ENCODE peak calls at places on chromosomes 13 and 19, in six cellular contexts. One of them, this sample, is unnamed.
A peak's percentile ranks its signal among the peaks of the same experiment; 100 is the strongest.

GRCh38 chr19:52336976-52337375 is 933 bp downstream of the ZNF610 start:
- DNase-seq in lung: no peak
- DNase-seq in neural crest cell: no peak
- DNase-seq in AML-193: peak; percentile 8
- DNase-seq in CD4-positive, alpha-beta memory T cell: no peak
- DNase-seq in stimulated activated CD4-positive, alpha-beta T cell treated with anti-CD3 and anti-CD28 coated beads, Interleukin-15, amount 100 ng/mL, for 1 hour: no peak
- DNase-seq in this sample: no peak

GRCh38 chr13:30404207-30404606 is 18.1 kb upstream of the UBE2L5 start:
- DNase-seq in lung: no peak
- DNase-seq in neural crest cell: no peak
- DNase-seq in AML-193: no peak
- DNase-seq in CD4-positive, alpha-beta memory T cell: no peak
- DNase-seq in stimulated activated CD4-positive, alpha-beta T cell treated with anti-CD3 and anti-CD28 coated beads, Interleukin-15, amount 100 ng/mL, for 1 hour: no peak
- DNase-seq in this sample: no peak

GRCh38 chr19:32252333-32252669 is 93.1 kb upstream of the ZNF507 start:
- DNase-seq in lung: no peak
- DNase-seq in neural crest cell: no peak
- DNase-seq in AML-193: no peak
- DNase-seq in CD4-positive, alpha-beta memory T cell: no peak
- DNase-seq in stimulated activated CD4-positive, alpha-beta T cell treated with anti-CD3 and anti-CD28 coated beads, Interleukin-15, amount 100 ng/mL, for 1 hour: no peak
- DNase-seq in this sample: no peak

GRCh38 chr13:30581582-30581981 is 36.1 kb upstream of the USPL1 start:
- DNase-seq in lung: no peak
- DNase-seq in neural crest cell: no peak
- DNase-seq in AML-193: peak; percentile 35
- DNase-seq in CD4-positive, alpha-beta memory T cell: peak; percentile 21
- DNase-seq in stimulated activated CD4-positive, alpha-beta T cell treated with anti-CD3 and anti-CD28 coated beads, Interleukin-15, amount 100 ng/mL, for 1 hour: no peak
- DNase-seq in this sample: peak; percentile 54

GRCh38 chr19:5960005-5961001 is 17.6 kb downstream of the RANBP3 start:
- DNase-seq in lung: no peak
- DNase-seq in neural crest cell: no peak
- DNase-seq in AML-193: no peak
- DNase-seq in CD4-positive, alpha-beta memory T cell: no peak
- DNase-seq in stimulated activated CD4-positive, alpha-beta T cell treated with anti-CD3 and anti-CD28 coated beads, Interleukin-15, amount 100 ng/mL, for 1 hour: no peak
- DNase-seq in this sample: no peak

GRCh38 chr13:102599451-102600012 is 2.7 kb downstream of the TPP2 start:
- DNase-seq in lung: no peak
- DNase-seq in neural crest cell: no peak
- DNase-seq in AML-193: peak; percentile 14
- DNase-seq in CD4-positive, alpha-beta memory T cell: no peak
- DNase-seq in stimulated activated CD4-positive, alpha-beta T cell treated with anti-CD3 and anti-CD28 coated beads, Interleukin-15, amount 100 ng/mL, for 1 hour: no peak
- DNase-seq in this sample: peak; percentile 65

GRCh38 chr19:49838816-49839588 is 12.0 kb upstream of the PTOV1 start:
- DNase-seq in lung: no peak
- DNase-seq in neural crest cell: no peak
- DNase-seq in AML-193: no peak
- DNase-seq in CD4-positive, alpha-beta memory T cell: no peak
- DNase-seq in stimulated activated CD4-positive, alpha-beta T cell treated with anti-CD3 and anti-CD28 coated beads, Interleukin-15, amount 100 ng/mL, for 1 hour: no peak
- DNase-seq in this sample: no peak

GRCh38 chr13:77595166-77595810 is 59.8 kb downstream of the SCEL start:
- DNase-seq in lung: no peak
- DNase-seq in neural crest cell: no peak
- DNase-seq in AML-193: no peak
- DNase-seq in CD4-positive, alpha-beta memory T cell: no peak
- DNase-seq in stimulated activated CD4-positive, alpha-beta T cell treated with anti-CD3 and anti-CD28 coated beads, Interleukin-15, amount 100 ng/mL, for 1 hour: no peak
- DNase-seq in this sample: no peak

GRCh38 chr13:41648314-41648935 is 191.1 kb downstream of the RGCC start:
- DNase-seq in lung: no peak
- DNase-seq in neural crest cell: no peak
- DNase-seq in AML-193: no peak
- DNase-seq in CD4-positive, alpha-beta memory T cell: no peak
- DNase-seq in stimulated activated CD4-positive, alpha-beta T cell treated with anti-CD3 and anti-CD28 coated beads, Interleukin-15, amount 100 ng/mL, for 1 hour: no peak
- DNase-seq in this sample: no peak

GRCh38 chr13:80342541-80343371 is 1.8 kb upstream of the SPRY2 start:
- DNase-seq in lung: peak; percentile 89
- DNase-seq in neural crest cell: peak; percentile 92
- DNase-seq in AML-193: peak; percentile 78
- DNase-seq in CD4-positive, alpha-beta memory T cell: peak; percentile 61
- DNase-seq in stimulated activated CD4-positive, alpha-beta T cell treated with anti-CD3 and anti-CD28 coated beads, Interleukin-15, amount 100 ng/mL, for 1 hour: peak; percentile 20
- DNase-seq in this sample: no peak

GRCh38 chr19:5436101-5436947 is 18.9 kb upstream of the ZNRF4 start:
- DNase-seq in lung: no peak
- DNase-seq in neural crest cell: peak; percentile 87
- DNase-seq in AML-193: no peak
- DNase-seq in CD4-positive, alpha-beta memory T cell: no peak
- DNase-seq in stimulated activated CD4-positive, alpha-beta T cell treated with anti-CD3 and anti-CD28 coated beads, Interleukin-15, amount 100 ng/mL, for 1 hour: no peak
- DNase-seq in this sample: no peak

GRCh38 chr13:74819549-74819948 is 662.4 kb downstream of the TBC1D4 start:
- DNase-seq in lung: no peak
- DNase-seq in neural crest cell: no peak
- DNase-seq in AML-193: no peak
- DNase-seq in CD4-positive, alpha-beta memory T cell: no peak
- DNase-seq in stimulated activated CD4-positive, alpha-beta T cell treated with anti-CD3 and anti-CD28 coated beads, Interleukin-15, amount 100 ng/mL, for 1 hour: no peak
- DNase-seq in this sample: no peak

GRCh38 chr19:10235003-10235402 is 3.9 kb upstream of the S1PR2 start:
- DNase-seq in lung: no peak
- DNase-seq in neural crest cell: no peak
- DNase-seq in AML-193: no peak
- DNase-seq in CD4-positive, alpha-beta memory T cell: no peak
- DNase-seq in stimulated activated CD4-positive, alpha-beta T cell treated with anti-CD3 and anti-CD28 coated beads, Interleukin-15, amount 100 ng/mL, for 1 hour: no peak
- DNase-seq in this sample: no peak

GRCh38 chr13:113834496-113835200 is 29.2 kb downstream of the GAS6 start:
- DNase-seq in lung: no peak
- DNase-seq in neural crest cell: no peak
- DNase-seq in AML-193: no peak
- DNase-seq in CD4-positive, alpha-beta memory T cell: no peak
- DNase-seq in stimulated activated CD4-positive, alpha-beta T cell treated with anti-CD3 and anti-CD28 coated beads, Interleukin-15, amount 100 ng/mL, for 1 hour: no peak
- DNase-seq in this sample: no peak

GRCh38 chr13:31264146-31264545 is 64.4 kb downstream of the B3GLCT start:
- DNase-seq in lung: no peak
- DNase-seq in neural crest cell: no peak
- DNase-seq in AML-193: no peak
- DNase-seq in CD4-positive, alpha-beta memory T cell: no peak
- DNase-seq in stimulated activated CD4-positive, alpha-beta T cell treated with anti-CD3 and anti-CD28 coated beads, Interleukin-15, amount 100 ng/mL, for 1 hour: no peak
- DNase-seq in this sample: no peak

GRCh38 chr19:48490980-48491792 is 20.4 kb downstream of the LMTK3 start:
- DNase-seq in lung: no peak
- DNase-seq in neural crest cell: no peak
- DNase-seq in AML-193: no peak
- DNase-seq in CD4-positive, alpha-beta memory T cell: peak; percentile 47
- DNase-seq in stimulated activated CD4-positive, alpha-beta T cell treated with anti-CD3 and anti-CD28 coated beads, Interleukin-15, amount 100 ng/mL, for 1 hour: no peak
- DNase-seq in this sample: peak; percentile 47

GRCh38 chr13:74194856-74195255 is 60.7 kb upstream of the KLF12 start:
- DNase-seq in lung: no peak
- DNase-seq in neural crest cell: no peak
- DNase-seq in AML-193: no peak
- DNase-seq in CD4-positive, alpha-beta memory T cell: no peak
- DNase-seq in stimulated activated CD4-positive, alpha-beta T cell treated with anti-CD3 and anti-CD28 coated beads, Interleukin-15, amount 100 ng/mL, for 1 hour: no peak
- DNase-seq in this sample: no peak

GRCh38 chr19:32318884-32319520 is 26.4 kb upstream of the ZNF507 start:
- DNase-seq in lung: no peak
- DNase-seq in neural crest cell: peak; percentile 35
- DNase-seq in AML-193: peak; percentile 12
- DNase-seq in CD4-positive, alpha-beta memory T cell: no peak
- DNase-seq in stimulated activated CD4-positive, alpha-beta T cell treated with anti-CD3 and anti-CD28 coated beads, Interleukin-15, amount 100 ng/mL, for 1 hour: no peak
- DNase-seq in this sample: no peak

GRCh38 chr13:111388851-111389500 is 68.5 kb downstream of the TEX29 start:
- DNase-seq in lung: no peak
- DNase-seq in neural crest cell: no peak
- DNase-seq in AML-193: no peak
- DNase-seq in CD4-positive, alpha-beta memory T cell: peak; percentile 14
- DNase-seq in stimulated activated CD4-positive, alpha-beta T cell treated with anti-CD3 and anti-CD28 coated beads, Interleukin-15, amount 100 ng/mL, for 1 hour: no peak
- DNase-seq in this sample: peak; percentile 23

GRCh38 chr19:14114854-14115253 is 2.7 kb downstream of the PRKACA start:
- DNase-seq in lung: peak; percentile 54
- DNase-seq in neural crest cell: peak; percentile 21
- DNase-seq in AML-193: peak; percentile 89
- DNase-seq in CD4-positive, alpha-beta memory T cell: peak; percentile 42
- DNase-seq in stimulated activated CD4-positive, alpha-beta T cell treated with anti-CD3 and anti-CD28 coated beads, Interleukin-15, amount 100 ng/mL, for 1 hour: no peak
- DNase-seq in this sample: peak; percentile 53

GRCh38 chr13:84192125-84192524 is 309.9 kb upstream of the SLITRK1 start:
- DNase-seq in lung: no peak
- DNase-seq in neural crest cell: no peak
- DNase-seq in AML-193: no peak
- DNase-seq in CD4-positive, alpha-beta memory T cell: no peak
- DNase-seq in stimulated activated CD4-positive, alpha-beta T cell treated with anti-CD3 and anti-CD28 coated beads, Interleukin-15, amount 100 ng/mL, for 1 hour: no peak
- DNase-seq in this sample: no peak

GRCh38 chr13:113534236-113534860 is 43.8 kb upstream of the DCUN1D2 start:
- DNase-seq in lung: no peak
- DNase-seq in neural crest cell: no peak
- DNase-seq in AML-193: no peak
- DNase-seq in CD4-positive, alpha-beta memory T cell: no peak
- DNase-seq in stimulated activated CD4-positive, alpha-beta T cell treated with anti-CD3 and anti-CD28 coated beads, Interleukin-15, amount 100 ng/mL, for 1 hour: no peak
- DNase-seq in this sample: no peak